ENCODE peak calls at places on chromosomes 13 and 19, in four cellular contexts. One of them, this sample, is unnamed.

GRCh38 chr19:48303367-48303766 is 22.0 kb upstream of the EMP3 start:
- DNase-seq in heart right ventricle: no peak
- DNase-seq in suprapubic skin: no peak
- DNase-seq in breast epithelium: no peak
- DNase-seq in this sample: no peak

GRCh38 chr13:85724554-85725432 is 74.4 kb downstream of the SLITRK6 start:
- DNase-seq in suprapubic skin: no peak
- DNase-seq in breast epithelium: no peak
- DNase-seq in heart right ventricle: no peak
- DNase-seq in this sample: no peak

GRCh38 chr13:48644951-48645350 is 8.8 kb upstream of the CYSLTR2 start:
- DNase-seq in suprapubic skin: no peak
- DNase-seq in heart right ventricle: no peak
- DNase-seq in breast epithelium: no peak
- DNase-seq in this sample: no peak

GRCh38 chr19:50221087-50221486 is 17.7 kb downstream of the MYH14 start:
- DNase-seq in breast epithelium: no peak
- DNase-seq in suprapubic skin: no peak
- DNase-seq in heart right ventricle: no peak
- DNase-seq in this sample: no peak

GRCh38 chr19:12779162-12779993 is 4.0 kb upstream of the HOOK2 start:
- DNase-seq in breast epithelium: no peak
- DNase-seq in heart right ventricle: peak; percentile 64
- DNase-seq in suprapubic skin: peak; percentile 87
- DNase-seq in this sample: no peak

GRCh38 chr19:6743714-6744380 is 4.4 kb downstream of the TRIP10 start:
- DNase-seq in breast epithelium: no peak
- DNase-seq in heart right ventricle: no peak
- DNase-seq in suprapubic skin: no peak
- DNase-seq in this sample: no peak

GRCh38 chr13:32624441-32624840 is 38.2 kb downstream of the PDS5B start:
- DNase-seq in breast epithelium: no peak
- DNase-seq in suprapubic skin: no peak
- DNase-seq in heart right ventricle: no peak
- DNase-seq in this sample: no peak

GRCh38 chr19:7866399-7867091 is 7.6 kb downstream of the PRR36 start:
- DNase-seq in suprapubic skin: no peak
- DNase-seq in heart right ventricle: no peak
- DNase-seq in breast epithelium: no peak
- DNase-seq in this sample: no peak

GRCh38 chr13:71149498-71150363 is 717.3 kb downstream of the DACH1 start:
- DNase-seq in suprapubic skin: no peak
- DNase-seq in breast epithelium: no peak
- DNase-seq in heart right ventricle: no peak
- DNase-seq in this sample: no peak

GRCh38 chr19:11420429-11420893 is 1.3 kb upstream of the RGL3 start:
- DNase-seq in breast epithelium: no peak
- DNase-seq in heart right ventricle: peak; percentile 78
- DNase-seq in suprapubic skin: no peak
- DNase-seq in this sample: peak; percentile 69

GRCh38 chr13:48233886-48234488 is 981 bp downstream of the ITM2B start:
- DNase-seq in breast epithelium: no peak
- DNase-seq in heart right ventricle: no peak
- DNase-seq in suprapubic skin: no peak
- DNase-seq in this sample: no peak

GRCh38 chr13:20102776-20103175 is 58.1 kb downstream of the GJA3 start:
- DNase-seq in suprapubic skin: no peak
- DNase-seq in heart right ventricle: no peak
- DNase-seq in breast epithelium: no peak
- DNase-seq in this sample: no peak

GRCh38 chr13:28678809-28679208 is 19.9 kb downstream of the POMP start:
- DNase-seq in breast epithelium: no peak
- DNase-seq in heart right ventricle: no peak
- DNase-seq in suprapubic skin: no peak
- DNase-seq in this sample: no peak

GRCh38 chr13:102773441-102774209 is at the start of gene TEX30:
- DNase-seq in breast epithelium: peak; percentile 71
- DNase-seq in heart right ventricle: peak; percentile 89
- DNase-seq in suprapubic skin: peak; percentile 90
- DNase-seq in this sample: peak; percentile 85

GRCh38 chr13:74166286-74166685 is 32.1 kb upstream of the KLF12 start:
- DNase-seq in suprapubic skin: no peak
- DNase-seq in heart right ventricle: no peak
- DNase-seq in breast epithelium: no peak
- DNase-seq in this sample: no peak

GRCh38 chr19:40283414-40284250 is 1.5 kb downstream of the AKT2 start:
- DNase-seq in breast epithelium: no peak
- DNase-seq in suprapubic skin: no peak
- DNase-seq in heart right ventricle: no peak
- DNase-seq in this sample: no peak

GRCh38 chr19:3968556-3969434 is 2.1 kb downstream of the DAPK3 start:
- DNase-seq in breast epithelium: peak; percentile 88
- DNase-seq in suprapubic skin: peak; percentile 91
- DNase-seq in heart right ventricle: peak; percentile 85
- DNase-seq in this sample: peak; percentile 76

GRCh38 chr19:39937094-39937493 is 2.7 kb upstream of the FCGBP start:
- DNase-seq in suprapubic skin: no peak
- DNase-seq in breast epithelium: no peak
- DNase-seq in heart right ventricle: no peak
- DNase-seq in this sample: no peak

GRCh38 chr13:104691765-104692164 is 1625.5 kb upstream of the SLC10A2 start:
- DNase-seq in suprapubic skin: no peak
- DNase-seq in heart right ventricle: no peak
- DNase-seq in breast epithelium: no peak
- DNase-seq in this sample: no peak

GRCh38 chr13:46116653-46117502 is 12.0 kb upstream of the CPB2 start:
- DNase-seq in heart right ventricle: no peak
- DNase-seq in suprapubic skin: no peak
- DNase-seq in breast epithelium: no peak
- DNase-seq in this sample: no peak

GRCh38 chr13:65679240-65679639 is 1550.9 kb downstream of the PCDH9 start:
- DNase-seq in suprapubic skin: no peak
- DNase-seq in heart right ventricle: no peak
- DNase-seq in breast epithelium: no peak
- DNase-seq in this sample: no peak

DNA sequence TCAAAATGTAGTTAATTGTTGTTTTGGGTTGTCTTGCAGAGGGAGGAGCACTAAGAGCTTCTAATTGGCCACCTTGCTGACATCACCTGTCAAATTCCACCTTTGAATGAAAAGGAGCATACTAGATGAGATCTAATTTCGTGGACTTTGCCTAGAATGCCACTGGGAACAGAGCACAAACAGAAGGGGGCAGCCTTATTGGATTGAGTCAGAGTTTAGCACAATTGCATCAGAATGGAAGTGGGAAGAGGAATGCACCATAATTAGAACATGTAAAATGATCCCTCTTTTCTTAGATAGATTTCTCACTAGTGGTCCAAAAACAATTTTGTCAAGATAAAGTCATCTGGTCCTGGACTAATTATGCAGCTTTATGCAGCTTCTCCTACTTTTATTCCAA is 1552.2 kb downstream of the PCDH9 start:
- DNase-seq in heart right ventricle: no peak
- DNase-seq in suprapubic skin: no peak
- DNase-seq in breast epithelium: no peak
- DNase-seq in this sample: no peak
- TF ChIP-seq CTCF in heart right ventricle: no peak
- TF ChIP-seq CTCF in suprapubic skin: no peak
- TF ChIP-seq CTCF in breast epithelium: no peak
- TF ChIP-seq CTCF in this sample: no peak

DNA sequence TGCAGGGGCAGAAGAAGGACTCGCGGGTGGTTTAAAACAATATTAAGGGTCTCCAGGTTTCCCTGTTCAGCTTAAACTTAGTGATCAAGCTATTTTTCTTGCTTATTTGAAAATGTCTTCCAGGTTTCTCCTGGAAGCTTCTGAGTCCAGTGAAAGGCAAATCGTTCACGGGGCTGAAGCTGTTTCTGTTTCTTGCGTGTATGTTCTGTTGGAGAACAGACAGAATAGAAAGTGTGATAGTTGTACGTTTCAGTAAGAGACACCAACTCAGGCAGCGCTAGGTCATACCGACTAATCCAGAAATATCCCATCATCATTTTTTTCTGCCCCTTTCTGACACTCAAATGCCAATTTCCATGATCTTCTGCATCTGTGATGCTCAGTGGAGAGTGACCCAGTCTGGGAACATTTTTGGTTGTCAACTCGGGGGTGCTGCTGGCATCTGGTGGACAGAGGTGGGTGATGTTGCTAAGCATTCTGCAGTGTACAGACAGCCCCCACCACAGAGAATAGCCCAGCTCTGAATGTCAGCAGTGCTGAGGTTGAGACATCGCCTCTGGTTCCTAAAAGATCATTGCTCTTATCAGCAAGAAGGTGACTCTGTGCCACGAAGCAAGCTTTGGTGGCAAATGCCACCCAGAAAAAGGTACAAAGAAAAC is 4.3 kb downstream of the KLF2 start:
- DNase-seq in breast epithelium: no peak
- DNase-seq in suprapubic skin: peak; percentile 72
- DNase-seq in heart right ventricle: no peak
- DNase-seq in this sample: no peak
- TF ChIP-seq CTCF in breast epithelium: no peak
- TF ChIP-seq CTCF in suprapubic skin: no peak
- TF ChIP-seq CTCF in heart right ventricle: peak; percentile 18
- TF ChIP-seq CTCF in this sample: no peak

DNA sequence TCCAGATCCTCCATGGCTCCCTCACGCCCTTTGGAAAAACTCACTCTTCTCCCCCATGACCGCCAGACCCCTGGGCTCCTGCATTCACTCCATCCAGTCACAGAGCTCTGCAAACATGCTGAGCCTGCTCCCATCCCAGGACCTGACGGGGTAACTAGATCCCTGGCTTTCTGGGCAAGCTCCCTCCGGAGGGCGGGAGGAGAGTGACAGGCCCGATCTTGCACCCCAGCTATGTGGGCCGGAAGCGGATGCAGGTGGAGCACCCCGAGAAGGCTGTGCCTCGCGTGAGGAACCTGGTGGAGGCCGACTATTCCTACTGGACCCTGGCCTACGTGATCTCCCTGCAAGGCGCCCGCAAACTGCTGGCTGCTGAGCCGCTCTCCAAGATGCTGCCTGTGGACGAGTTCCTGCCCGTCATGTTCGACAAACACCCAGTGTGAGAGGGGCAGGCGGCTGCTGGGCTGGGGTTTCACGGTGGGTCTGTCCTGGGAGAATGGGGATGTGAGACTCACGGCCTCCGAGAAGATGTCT is 25.1 kb downstream of the COLGALT1 start:
- DNase-seq in breast epithelium: no peak
- DNase-seq in suprapubic skin: no peak
- DNase-seq in heart right ventricle: no peak
- DNase-seq in this sample: no peak
- TF ChIP-seq CTCF in breast epithelium: no peak
- TF ChIP-seq CTCF in suprapubic skin: no peak
- TF ChIP-seq CTCF in heart right ventricle: no peak
- TF ChIP-seq CTCF in this sample: no peak

DNA sequence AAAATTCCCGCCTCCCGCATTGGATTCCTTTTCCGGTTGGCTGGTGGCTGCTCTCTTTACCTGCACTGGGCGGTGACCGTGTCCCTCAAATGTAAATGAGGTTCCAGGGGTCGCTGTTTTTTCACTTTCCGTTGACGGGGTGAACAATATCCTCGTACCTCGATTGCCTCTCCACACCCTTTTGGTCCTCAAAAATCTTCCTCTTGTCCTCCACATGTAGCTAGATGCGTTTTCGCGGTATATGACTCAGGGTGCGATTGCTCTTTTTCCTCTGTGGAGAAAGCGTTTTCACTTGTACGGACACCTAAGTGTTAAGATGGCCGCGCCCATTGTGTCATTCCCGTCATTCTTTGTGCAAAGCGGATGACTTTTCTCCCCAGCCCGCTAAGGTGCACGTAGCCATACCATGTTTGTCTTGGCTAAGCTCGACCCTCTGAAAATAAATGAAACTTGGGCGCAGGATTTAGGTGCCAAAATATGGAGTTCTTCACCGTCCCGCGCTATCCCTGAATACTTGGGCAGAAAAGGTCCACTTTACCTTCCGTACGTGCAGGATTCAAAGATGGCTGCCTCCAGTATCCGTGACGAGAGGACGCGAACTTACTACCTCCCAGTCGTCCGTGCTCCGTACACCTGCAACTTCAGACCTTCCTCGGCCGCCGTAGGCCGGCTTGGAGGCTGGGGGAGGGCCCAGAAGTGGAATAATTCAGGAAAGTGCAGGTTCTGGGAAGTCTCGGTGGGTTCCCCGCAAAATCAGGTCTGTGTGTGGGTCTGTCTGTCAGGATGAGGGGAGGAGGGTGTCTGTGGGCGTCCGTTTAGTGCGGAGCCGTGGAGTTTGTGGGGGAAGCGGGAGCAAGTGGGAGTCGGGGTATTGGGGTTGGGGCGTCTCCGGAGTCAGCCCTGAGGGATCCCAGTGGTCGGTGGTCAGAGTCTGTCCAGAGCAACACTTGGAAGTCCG is at the start of gene ZNF613:
- DNase-seq in heart right ventricle: peak; percentile 86
- DNase-seq in breast epithelium: peak; percentile 76
- DNase-seq in suprapubic skin: peak; percentile 85
- DNase-seq in this sample: peak; percentile 76
- TF ChIP-seq CTCF in heart right ventricle: peak; percentile 49
- TF ChIP-seq CTCF in breast epithelium: no peak
- TF ChIP-seq CTCF in suprapubic skin: peak; percentile 8
- TF ChIP-seq CTCF in this sample: no peak

GRCh38 chr13:36371185-36371584 is 25.0 kb upstream of the SPART start:
- DNase-seq in suprapubic skin: no peak
- DNase-seq in heart right ventricle: no peak
- DNase-seq in breast epithelium: no peak
- DNase-seq in this sample: no peak
- TF ChIP-seq CTCF in suprapubic skin: no peak
- TF ChIP-seq CTCF in heart right ventricle: no peak
- TF ChIP-seq CTCF in breast epithelium: no peak
- TF ChIP-seq CTCF in this sample: no peak